ENCODE peak calls at places on chromosomes 13 and 19, in seven cellular contexts. One of them, this sample, is unnamed. For H3K9me3 and H3K4me1, the result is how much of the 10 kb centered on the place peaks cover.

GRCh38 chr19:3982701-3983541 is 2.3 kb downstream of the EEF2 start:
- DNase-seq in mucosa of descending colon: no peak
- DNase-seq in H9: peak
- DNase-seq in adrenal gland: peak
- DNase-seq in hepatocyte: peak
- DNase-seq in ovary: peak
- DNase-seq in cardiac muscle cell: no peak
- DNase-seq in this sample: no peak

GRCh38 chr19:8311461-8312260 is 3.5 kb upstream of the CD320 start:
- DNase-seq in mucosa of descending colon: peak
- DNase-seq in H9: no peak
- DNase-seq in adrenal gland: peak
- DNase-seq in hepatocyte: no peak
- DNase-seq in ovary: peak
- DNase-seq in cardiac muscle cell: no peak
- DNase-seq in this sample: no peak

GRCh38 chr13:105343134-105343806 is 1192.2 kb downstream of the EFNB2 start:
- DNase-seq in mucosa of descending colon: no peak
- DNase-seq in H9: no peak
- DNase-seq in adrenal gland: no peak
- DNase-seq in hepatocyte: no peak
- DNase-seq in ovary: no peak
- DNase-seq in cardiac muscle cell: no peak
- DNase-seq in this sample: no peak

GRCh38 chr13:49400755-49401659 is 42.9 kb downstream of the CAB39L start:
- DNase-seq in mucosa of descending colon: peak
- DNase-seq in H9: no peak
- DNase-seq in adrenal gland: peak
- DNase-seq in hepatocyte: peak
- DNase-seq in ovary: no peak
- DNase-seq in cardiac muscle cell: peak
- DNase-seq in this sample: peak

GRCh38 chr13:22915442-22916082 is 265.2 kb upstream of the SGCG start:
- DNase-seq in mucosa of descending colon: peak
- DNase-seq in H9: peak
- DNase-seq in adrenal gland: peak
- DNase-seq in hepatocyte: peak
- DNase-seq in ovary: peak
- DNase-seq in cardiac muscle cell: peak
- DNase-seq in this sample: peak

GRCh38 chr13:98475521-98475920 is 101.4 kb downstream of the STK24 start:
- DNase-seq in mucosa of descending colon: no peak
- DNase-seq in H9: peak
- DNase-seq in adrenal gland: peak
- DNase-seq in hepatocyte: no peak
- DNase-seq in ovary: no peak
- DNase-seq in cardiac muscle cell: peak
- DNase-seq in this sample: no peak

GRCh38 chr13:91399189-91400093 is 1.0 kb downstream of the GPC5 start:
- DNase-seq in mucosa of descending colon: no peak
- DNase-seq in H9: no peak
- DNase-seq in adrenal gland: no peak
- DNase-seq in hepatocyte: peak
- DNase-seq in ovary: no peak
- DNase-seq in cardiac muscle cell: no peak
- DNase-seq in this sample: peak

GRCh38 chr13:30806784-30807183 is 71.4 kb downstream of the ALOX5AP start:
- DNase-seq in mucosa of descending colon: no peak
- DNase-seq in H9: no peak
- DNase-seq in adrenal gland: no peak
- DNase-seq in hepatocyte: no peak
- DNase-seq in ovary: no peak
- DNase-seq in cardiac muscle cell: peak
- DNase-seq in this sample: no peak

GRCh38 chr19:7976461-7976860 is 29.0 kb downstream of the ELAVL1 start:
- DNase-seq in mucosa of descending colon: no peak
- DNase-seq in H9: no peak
- DNase-seq in adrenal gland: no peak
- DNase-seq in hepatocyte: no peak
- DNase-seq in ovary: no peak
- DNase-seq in cardiac muscle cell: no peak
- DNase-seq in this sample: no peak

GRCh38 chr19:5131031-5131865 is 162.3 kb downstream of the KDM4B start:
- DNase-seq in mucosa of descending colon: peak
- DNase-seq in H9: no peak
- DNase-seq in adrenal gland: no peak
- DNase-seq in hepatocyte: peak
- DNase-seq in ovary: no peak
- DNase-seq in cardiac muscle cell: no peak
- DNase-seq in this sample: peak

GRCh38 chr19:49954092-49954825 is 6.7 kb downstream of the SIGLEC11 start:
- DNase-seq in mucosa of descending colon: no peak
- DNase-seq in H9: no peak
- DNase-seq in adrenal gland: peak
- DNase-seq in hepatocyte: no peak
- DNase-seq in ovary: peak
- DNase-seq in cardiac muscle cell: peak
- DNase-seq in this sample: peak

GRCh38 chr19:1818549-1819195 is 6.6 kb upstream of the ATP8B3 start:
- DNase-seq in mucosa of descending colon: no peak
- DNase-seq in H9: no peak
- DNase-seq in adrenal gland: no peak
- DNase-seq in hepatocyte: no peak
- DNase-seq in ovary: no peak
- DNase-seq in cardiac muscle cell: no peak
- DNase-seq in this sample: no peak

GRCh38 chr13:85520445-85520844 is 278.8 kb downstream of the SLITRK6 start:
- DNase-seq in mucosa of descending colon: no peak
- DNase-seq in H9: no peak
- DNase-seq in adrenal gland: no peak
- DNase-seq in hepatocyte: no peak
- DNase-seq in ovary: no peak
- DNase-seq in cardiac muscle cell: no peak
- DNase-seq in this sample: no peak

GRCh38 chr13:110867380-110867779 is 47.5 kb downstream of the ANKRD10 start:
- DNase-seq in mucosa of descending colon: no peak
- DNase-seq in H9: no peak
- DNase-seq in adrenal gland: no peak
- DNase-seq in hepatocyte: no peak
- DNase-seq in ovary: no peak
- DNase-seq in cardiac muscle cell: no peak
- DNase-seq in this sample: no peak

GRCh38 chr19:52188822-52189744 is 769 bp upstream of the PPP2R1A start:
- DNase-seq in mucosa of descending colon: peak
- DNase-seq in H9: no peak
- DNase-seq in adrenal gland: no peak
- DNase-seq in hepatocyte: peak
- DNase-seq in ovary: peak
- DNase-seq in cardiac muscle cell: peak
- DNase-seq in this sample: no peak

GRCh38 chr13:87368639-87369038 is 302.5 kb upstream of the SLITRK5 start:
- DNase-seq in mucosa of descending colon: no peak
- DNase-seq in H9: no peak
- DNase-seq in adrenal gland: no peak
- DNase-seq in hepatocyte: no peak
- DNase-seq in ovary: no peak
- DNase-seq in cardiac muscle cell: no peak
- DNase-seq in this sample: no peak

GRCh38 chr19:14979136-14979497 is 547 bp downstream of the SLC1A6 start:
- DNase-seq in mucosa of descending colon: no peak
- DNase-seq in H9: peak
- DNase-seq in adrenal gland: no peak
- DNase-seq in hepatocyte: no peak
- DNase-seq in ovary: no peak
- DNase-seq in cardiac muscle cell: peak
- DNase-seq in this sample: peak

GRCh38 chr13:110263906-110264305 is 43.1 kb downstream of the COL4A1 start:
- DNase-seq in mucosa of descending colon: peak
- DNase-seq in H9: no peak
- DNase-seq in adrenal gland: no peak
- DNase-seq in hepatocyte: peak
- DNase-seq in ovary: peak
- DNase-seq in cardiac muscle cell: no peak
- DNase-seq in this sample: peak

GRCh38 chr13:52127783-52128702 is 830 bp downstream of the NEK5 start:
- DNase-seq in mucosa of descending colon: peak
- DNase-seq in H9: peak
- DNase-seq in adrenal gland: peak
- DNase-seq in hepatocyte: peak
- DNase-seq in ovary: peak
- DNase-seq in cardiac muscle cell: peak
- DNase-seq in this sample: peak

GRCh38 chr13:83879431-83880171 is 2.7 kb downstream of the SLITRK1 start:
- DNase-seq in mucosa of descending colon: no peak
- DNase-seq in H9: peak
- DNase-seq in adrenal gland: no peak
- DNase-seq in hepatocyte: peak
- DNase-seq in ovary: no peak
- DNase-seq in cardiac muscle cell: no peak
- DNase-seq in this sample: no peak

GRCh38 chr13:31172535-31172934 is 10.8 kb upstream of the HSPH1 start:
- DNase-seq in mucosa of descending colon: no peak
- DNase-seq in H9: no peak
- DNase-seq in adrenal gland: no peak
- DNase-seq in hepatocyte: peak
- DNase-seq in ovary: no peak
- DNase-seq in cardiac muscle cell: no peak
- DNase-seq in this sample: no peak

GRCh38 chr13:51821666-51822065 is 17.7 kb upstream of the DHRS12 start:
- DNase-seq in mucosa of descending colon: no peak
- DNase-seq in H9: no peak
- DNase-seq in adrenal gland: no peak
- DNase-seq in hepatocyte: no peak
- DNase-seq in ovary: no peak
- DNase-seq in cardiac muscle cell: no peak
- DNase-seq in this sample: no peak

GRCh38 chr13:29434217-29434940 is 161.1 kb downstream of the SLC7A1 start:
- DNase-seq in mucosa of descending colon: no peak
- DNase-seq in H9: no peak
- DNase-seq in adrenal gland: no peak
- DNase-seq in hepatocyte: no peak
- DNase-seq in ovary: no peak
- DNase-seq in cardiac muscle cell: no peak
- DNase-seq in this sample: no peak

DNA sequence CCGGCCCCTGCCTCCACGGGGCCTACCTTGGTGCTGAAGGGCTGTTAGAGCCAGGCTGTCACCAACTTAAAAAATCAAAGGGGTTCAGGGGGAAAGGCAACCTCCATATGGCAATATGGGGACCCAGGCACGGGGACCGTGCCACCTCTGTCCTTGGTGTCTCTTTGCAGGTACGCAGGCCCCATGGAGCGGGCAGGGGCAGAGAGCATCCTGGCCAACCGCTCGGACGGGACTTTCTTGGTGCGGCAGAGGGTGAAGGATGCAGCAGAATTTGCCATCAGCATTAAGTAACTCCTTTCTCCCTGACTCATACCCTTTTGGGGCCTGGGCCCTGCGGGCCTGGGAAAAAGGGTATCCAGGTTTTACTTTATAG is 39.6 kb upstream of the ADGRE1 start:
- DNase-seq in mucosa of descending colon: no peak
- DNase-seq in H9: no peak
- DNase-seq in adrenal gland: no peak
- DNase-seq in hepatocyte: no peak
- DNase-seq in ovary: no peak
- DNase-seq in cardiac muscle cell: no peak
- DNase-seq in this sample: no peak
- H3K9me3 ChIP-seq in mucosa of descending colon: under half
- H3K9me3 ChIP-seq in H9: under half
- H3K9me3 ChIP-seq in adrenal gland: under half
- H3K9me3 ChIP-seq in hepatocyte: under half
- H3K9me3 ChIP-seq in ovary: under half
- H3K9me3 ChIP-seq in cardiac muscle cell: under half
- H3K9me3 ChIP-seq in this sample: under half

DNA sequence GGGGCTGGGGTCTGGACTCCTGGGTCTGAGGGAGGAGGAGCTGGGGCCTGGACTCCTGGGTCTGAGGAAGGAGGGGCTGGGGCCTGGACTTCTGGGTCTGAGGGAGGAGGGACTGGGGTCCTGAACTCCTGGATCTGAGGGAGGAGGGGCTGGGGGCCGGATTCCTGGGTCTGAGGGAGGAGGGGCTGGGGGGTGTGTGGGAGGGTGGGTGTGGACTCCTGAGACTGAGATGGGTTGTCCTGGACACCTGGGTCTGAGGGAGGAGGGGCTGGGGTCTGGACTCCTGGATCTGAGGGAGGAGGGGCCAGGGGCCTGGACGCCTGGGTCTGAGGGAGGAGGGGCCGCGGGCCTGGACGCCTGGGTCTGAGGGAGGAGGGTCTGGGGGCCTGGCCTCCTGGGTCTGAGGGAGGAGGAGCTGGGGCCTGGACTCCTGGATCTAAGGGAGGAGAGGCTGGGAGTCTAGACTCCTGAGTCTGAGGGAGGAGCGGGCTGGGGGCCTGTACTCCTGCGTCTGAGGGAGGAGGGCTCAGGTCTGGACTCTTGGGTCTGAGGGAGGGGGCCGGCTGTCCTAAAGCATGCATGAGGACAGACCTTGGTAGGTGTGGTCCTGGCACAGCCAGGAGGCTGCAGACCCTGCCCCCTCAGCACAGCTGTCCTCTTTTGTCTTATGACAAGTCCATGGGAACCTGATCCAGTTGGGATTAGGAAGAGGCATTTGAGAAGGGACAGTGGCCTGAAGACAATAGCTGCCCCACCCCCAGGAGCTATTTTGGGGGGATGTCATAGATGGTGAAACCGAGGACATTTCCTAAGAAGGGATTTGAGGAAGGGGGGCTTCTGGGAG is 1.4 kb downstream of the TNNT1 start:
- DNase-seq in mucosa of descending colon: no peak
- DNase-seq in H9: peak
- DNase-seq in adrenal gland: no peak
- DNase-seq in hepatocyte: no peak
- DNase-seq in ovary: no peak
- DNase-seq in cardiac muscle cell: no peak
- DNase-seq in this sample: no peak
- H3K4me1 ChIP-seq in mucosa of descending colon: under half
- H3K4me1 ChIP-seq in H9: under half
- H3K4me1 ChIP-seq in adrenal gland: under half
- H3K4me1 ChIP-seq in hepatocyte: under half
- H3K4me1 ChIP-seq in ovary: under half
- H3K4me1 ChIP-seq in cardiac muscle cell: under half
- H3K4me1 ChIP-seq in this sample: under half

GRCh38 chr19:19823916-19824315 is 2.4 kb upstream of the ZNF506 start:
- DNase-seq in mucosa of descending colon: no peak
- DNase-seq in H9: no peak
- DNase-seq in adrenal gland: no peak
- DNase-seq in hepatocyte: no peak
- DNase-seq in ovary: no peak
- DNase-seq in cardiac muscle cell: no peak
- DNase-seq in this sample: no peak
- H3K9me3 ChIP-seq in mucosa of descending colon: half or more
- H3K9me3 ChIP-seq in H9: under half
- H3K9me3 ChIP-seq in adrenal gland: under half
- H3K9me3 ChIP-seq in hepatocyte: under half
- H3K9me3 ChIP-seq in ovary: under half
- H3K9me3 ChIP-seq in cardiac muscle cell: under half
- H3K9me3 ChIP-seq in this sample: under half

DNA sequence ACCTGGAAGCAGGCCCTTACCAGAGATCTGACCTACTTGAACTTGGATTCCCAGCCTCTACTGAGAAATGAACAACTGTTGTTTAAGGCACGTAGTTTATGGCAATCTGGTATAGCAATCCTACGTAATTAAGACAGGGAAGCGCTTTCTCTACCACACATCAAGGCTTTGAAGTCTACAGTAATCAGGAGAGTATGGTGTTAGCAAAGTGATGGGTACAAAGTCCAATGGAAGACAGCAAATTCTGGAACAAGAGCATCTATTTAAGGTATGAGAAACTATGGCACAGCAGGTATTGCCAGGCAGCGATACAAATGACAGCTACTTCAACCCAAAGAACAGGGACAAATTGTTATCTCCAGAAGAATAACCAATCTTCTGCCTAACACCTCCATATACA is 3.1 kb downstream of the ZNF563 start:
- DNase-seq in mucosa of descending colon: peak
- DNase-seq in H9: no peak
- DNase-seq in adrenal gland: no peak
- DNase-seq in hepatocyte: peak
- DNase-seq in ovary: no peak
- DNase-seq in cardiac muscle cell: no peak
- DNase-seq in this sample: no peak
- H3K4me1 ChIP-seq in mucosa of descending colon: under half
- H3K4me1 ChIP-seq in H9: under half
- H3K4me1 ChIP-seq in adrenal gland: under half
- H3K4me1 ChIP-seq in hepatocyte: under half
- H3K4me1 ChIP-seq in ovary: under half
- H3K4me1 ChIP-seq in cardiac muscle cell: under half
- H3K4me1 ChIP-seq in this sample: under half

This sample was measured in testis.